ENCODE peak calls at places on chromosome 6, in five cellular contexts. One of them, this sample, is unnamed.

GRCh38 chr6:170043881-170044790 is 246.7 kb downstream of the DLL1 start:
- DNase-seq in choroid plexus epithelial cell: no peak
- DNase-seq in left lung: peak
- DNase-seq in astrocyte: no peak
- DNase-seq in mucosa of descending colon: no peak
- DNase-seq in this sample: no peak

GRCh38 chr6:53361549-53362031 is 12.8 kb upstream of the ELOVL5 start:
- DNase-seq in mucosa of descending colon: peak
- DNase-seq in choroid plexus epithelial cell: no peak
- DNase-seq in left lung: peak
- DNase-seq in astrocyte: peak
- DNase-seq in this sample: no peak

GRCh38 chr6:106253194-106253593 is 72.4 kb downstream of the ATG5 start:
- DNase-seq in left lung: no peak
- DNase-seq in choroid plexus epithelial cell: peak
- DNase-seq in astrocyte: peak
- DNase-seq in mucosa of descending colon: no peak
- DNase-seq in this sample: peak

GRCh38 chr6:107489636-107490567 is at the start of gene SOBP:
- DNase-seq in choroid plexus epithelial cell: peak
- DNase-seq in mucosa of descending colon: peak
- DNase-seq in left lung: peak
- DNase-seq in astrocyte: no peak
- DNase-seq in this sample: peak

GRCh38 chr6:26175428-26176181 is 88.4 kb downstream of the HFE start:
- DNase-seq in astrocyte: no peak
- DNase-seq in mucosa of descending colon: peak
- DNase-seq in left lung: no peak
- DNase-seq in choroid plexus epithelial cell: peak
- DNase-seq in this sample: peak

GRCh38 chr6:14207493-14207892 is 89.9 kb downstream of the CD83 start:
- DNase-seq in mucosa of descending colon: peak
- DNase-seq in choroid plexus epithelial cell: no peak
- DNase-seq in left lung: no peak
- DNase-seq in astrocyte: no peak
- DNase-seq in this sample: no peak

GRCh38 chr6:8182209-8182845 is 80.0 kb upstream of the EEF1E1 start:
- DNase-seq in mucosa of descending colon: no peak
- DNase-seq in astrocyte: no peak
- DNase-seq in choroid plexus epithelial cell: peak
- DNase-seq in left lung: no peak
- DNase-seq in this sample: peak

GRCh38 chr6:44041461-44042260 is 85.6 kb downstream of the MRPL14 start:
- DNase-seq in left lung: peak
- DNase-seq in mucosa of descending colon: no peak
- DNase-seq in choroid plexus epithelial cell: peak
- DNase-seq in astrocyte: peak
- DNase-seq in this sample: peak

GRCh38 chr6:25017486-25017885 is 81.7 kb upstream of the RIPOR2 start:
- DNase-seq in left lung: no peak
- DNase-seq in choroid plexus epithelial cell: no peak
- DNase-seq in mucosa of descending colon: no peak
- DNase-seq in astrocyte: peak
- DNase-seq in this sample: no peak

GRCh38 chr6:43231053-43231452 is 1.8 kb upstream of the DNPH1 start:
- DNase-seq in left lung: no peak
- DNase-seq in astrocyte: no peak
- DNase-seq in choroid plexus epithelial cell: no peak
- DNase-seq in mucosa of descending colon: no peak
- DNase-seq in this sample: no peak

GRCh38 chr6:43954311-43955131 is 172.7 kb downstream of the MRPL14 start:
- DNase-seq in mucosa of descending colon: no peak
- DNase-seq in choroid plexus epithelial cell: no peak
- DNase-seq in astrocyte: no peak
- DNase-seq in left lung: no peak
- DNase-seq in this sample: no peak

GRCh38 chr6:19905584-19905983 is 68.4 kb downstream of the ID4 start:
- DNase-seq in astrocyte: no peak
- DNase-seq in mucosa of descending colon: no peak
- DNase-seq in left lung: no peak
- DNase-seq in choroid plexus epithelial cell: no peak
- DNase-seq in this sample: no peak

GRCh38 chr6:118042855-118043254 is 135.8 kb downstream of the SLC35F1 start:
- DNase-seq in choroid plexus epithelial cell: no peak
- DNase-seq in left lung: no peak
- DNase-seq in astrocyte: no peak
- DNase-seq in mucosa of descending colon: no peak
- DNase-seq in this sample: no peak

GRCh38 chr6:19327684-19328083 is 509.5 kb upstream of the ID4 start:
- DNase-seq in astrocyte: no peak
- DNase-seq in choroid plexus epithelial cell: no peak
- DNase-seq in mucosa of descending colon: no peak
- DNase-seq in left lung: no peak
- DNase-seq in this sample: no peak

GRCh38 chr6:24140572-24140971 is 14.6 kb downstream of the NRSN1 start:
- DNase-seq in choroid plexus epithelial cell: no peak
- DNase-seq in left lung: no peak
- DNase-seq in astrocyte: no peak
- DNase-seq in mucosa of descending colon: no peak
- DNase-seq in this sample: no peak

GRCh38 chr6:4672772-4673171 is 103.4 kb upstream of the CDYL start:
- DNase-seq in mucosa of descending colon: no peak
- DNase-seq in choroid plexus epithelial cell: peak
- DNase-seq in astrocyte: peak
- DNase-seq in left lung: no peak
- DNase-seq in this sample: peak

GRCh38 chr6:170176621-170177382 is 114.1 kb downstream of the DLL1 start:
- DNase-seq in choroid plexus epithelial cell: no peak
- DNase-seq in left lung: peak
- DNase-seq in mucosa of descending colon: no peak
- DNase-seq in astrocyte: no peak
- DNase-seq in this sample: no peak

GRCh38 chr6:38715016-38715809 is at the start of gene DNAH8:
- DNase-seq in left lung: no peak
- DNase-seq in mucosa of descending colon: no peak
- DNase-seq in choroid plexus epithelial cell: no peak
- DNase-seq in astrocyte: no peak
- DNase-seq in this sample: no peak

GRCh38 chr6:50845499-50846108 is 26.9 kb downstream of the TFAP2B start:
- DNase-seq in mucosa of descending colon: no peak
- DNase-seq in astrocyte: no peak
- DNase-seq in left lung: no peak
- DNase-seq in choroid plexus epithelial cell: no peak
- DNase-seq in this sample: no peak

GRCh38 chr6:157528931-157529653 is 148.1 kb downstream of the ZDHHC14 start:
- DNase-seq in choroid plexus epithelial cell: peak
- DNase-seq in astrocyte: peak
- DNase-seq in mucosa of descending colon: no peak
- DNase-seq in left lung: no peak
- DNase-seq in this sample: peak

GRCh38 chr6:45880139-45880538 is 135.5 kb downstream of the CLIC5 start:
- DNase-seq in mucosa of descending colon: no peak
- DNase-seq in astrocyte: no peak
- DNase-seq in left lung: no peak
- DNase-seq in choroid plexus epithelial cell: no peak
- DNase-seq in this sample: peak

GRCh38 chr6:40999498-41000070 is 39.4 kb downstream of the UNC5CL start:
- DNase-seq in mucosa of descending colon: peak
- DNase-seq in choroid plexus epithelial cell: peak
- DNase-seq in left lung: peak
- DNase-seq in astrocyte: peak
- DNase-seq in this sample: peak

GRCh38 chr6:119517428-119517827 is 167.9 kb upstream of the MAN1A1 start:
- DNase-seq in astrocyte: no peak
- DNase-seq in mucosa of descending colon: no peak
- DNase-seq in left lung: no peak
- DNase-seq in choroid plexus epithelial cell: peak
- DNase-seq in this sample: peak

GRCh38 chr6:146950351-146950835 is 253.8 kb upstream of the STXBP5 start:
- DNase-seq in mucosa of descending colon: peak
- DNase-seq in choroid plexus epithelial cell: peak
- DNase-seq in left lung: no peak
- DNase-seq in astrocyte: no peak
- DNase-seq in this sample: peak

GRCh38 chr6:121780325-121781313 is 345.2 kb downstream of the GJA1 start:
- DNase-seq in choroid plexus epithelial cell: peak
- DNase-seq in astrocyte: peak
- DNase-seq in left lung: peak
- DNase-seq in mucosa of descending colon: peak
- DNase-seq in this sample: peak

GRCh38 chr6:154624038-154624599 is 109.1 kb upstream of the SCAF8 start:
- DNase-seq in astrocyte: no peak
- DNase-seq in mucosa of descending colon: no peak
- DNase-seq in left lung: no peak
- DNase-seq in choroid plexus epithelial cell: no peak
- DNase-seq in this sample: no peak

GRCh38 chr6:116925088-116925794 is 48.2 kb downstream of the RFX6 start:
- DNase-seq in mucosa of descending colon: no peak
- DNase-seq in choroid plexus epithelial cell: no peak
- DNase-seq in left lung: no peak
- DNase-seq in astrocyte: no peak
- DNase-seq in this sample: no peak

GRCh38 chr6:76774750-76775396 is 688.4 kb downstream of the HTR1B start:
- DNase-seq in choroid plexus epithelial cell: peak
- DNase-seq in mucosa of descending colon: no peak
- DNase-seq in astrocyte: no peak
- DNase-seq in left lung: no peak
- DNase-seq in this sample: peak

GRCh38 chr6:37155394-37156312 is 14.3 kb upstream of the PIM1 start:
- DNase-seq in choroid plexus epithelial cell: no peak
- DNase-seq in astrocyte: peak
- DNase-seq in mucosa of descending colon: peak
- DNase-seq in left lung: no peak
- DNase-seq in this sample: no peak

GRCh38 chr6:155311583-155311982 is 2.7 kb downstream of the TFB1M start:
- DNase-seq in astrocyte: no peak
- DNase-seq in choroid plexus epithelial cell: no peak
- DNase-seq in mucosa of descending colon: no peak
- DNase-seq in left lung: no peak
- DNase-seq in this sample: no peak

GRCh38 chr6:28356666-28357020 is 6.9 kb downstream of the ZKSCAN3 start:
- DNase-seq in astrocyte: no peak
- DNase-seq in left lung: no peak
- DNase-seq in choroid plexus epithelial cell: no peak
- DNase-seq in mucosa of descending colon: no peak
- DNase-seq in this sample: no peak
- H3K4me3 ChIP-seq in astrocyte: peak
- H3K4me3 ChIP-seq in left lung: no peak
- H3K4me3 ChIP-seq in choroid plexus epithelial cell: no peak
- H3K4me3 ChIP-seq in mucosa of descending colon: no peak
- H3K4me3 ChIP-seq in this sample: no peak

GRCh38 chr6:329888-330691 is 37.8 kb downstream of the DUSP22 start:
- DNase-seq in astrocyte: no peak
- DNase-seq in mucosa of descending colon: no peak
- DNase-seq in choroid plexus epithelial cell: no peak
- DNase-seq in left lung: no peak
- DNase-seq in this sample: no peak

GRCh38 chr6:333379-334002 is 41.2 kb downstream of the DUSP22 start:
- DNase-seq in choroid plexus epithelial cell: no peak
- DNase-seq in astrocyte: no peak
- DNase-seq in left lung: no peak
- DNase-seq in mucosa of descending colon: no peak
- DNase-seq in this sample: no peak

GRCh38 chr6:330948-331347 is 38.7 kb downstream of the DUSP22 start:
- DNase-seq in mucosa of descending colon: no peak
- DNase-seq in choroid plexus epithelial cell: no peak
- DNase-seq in left lung: no peak
- DNase-seq in astrocyte: no peak
- DNase-seq in this sample: no peak

GRCh38 chr6:332671-333070 is 40.4 kb downstream of the DUSP22 start:
- DNase-seq in left lung: no peak
- DNase-seq in astrocyte: peak
- DNase-seq in mucosa of descending colon: no peak
- DNase-seq in choroid plexus epithelial cell: peak
- DNase-seq in this sample: peak

DNA sequence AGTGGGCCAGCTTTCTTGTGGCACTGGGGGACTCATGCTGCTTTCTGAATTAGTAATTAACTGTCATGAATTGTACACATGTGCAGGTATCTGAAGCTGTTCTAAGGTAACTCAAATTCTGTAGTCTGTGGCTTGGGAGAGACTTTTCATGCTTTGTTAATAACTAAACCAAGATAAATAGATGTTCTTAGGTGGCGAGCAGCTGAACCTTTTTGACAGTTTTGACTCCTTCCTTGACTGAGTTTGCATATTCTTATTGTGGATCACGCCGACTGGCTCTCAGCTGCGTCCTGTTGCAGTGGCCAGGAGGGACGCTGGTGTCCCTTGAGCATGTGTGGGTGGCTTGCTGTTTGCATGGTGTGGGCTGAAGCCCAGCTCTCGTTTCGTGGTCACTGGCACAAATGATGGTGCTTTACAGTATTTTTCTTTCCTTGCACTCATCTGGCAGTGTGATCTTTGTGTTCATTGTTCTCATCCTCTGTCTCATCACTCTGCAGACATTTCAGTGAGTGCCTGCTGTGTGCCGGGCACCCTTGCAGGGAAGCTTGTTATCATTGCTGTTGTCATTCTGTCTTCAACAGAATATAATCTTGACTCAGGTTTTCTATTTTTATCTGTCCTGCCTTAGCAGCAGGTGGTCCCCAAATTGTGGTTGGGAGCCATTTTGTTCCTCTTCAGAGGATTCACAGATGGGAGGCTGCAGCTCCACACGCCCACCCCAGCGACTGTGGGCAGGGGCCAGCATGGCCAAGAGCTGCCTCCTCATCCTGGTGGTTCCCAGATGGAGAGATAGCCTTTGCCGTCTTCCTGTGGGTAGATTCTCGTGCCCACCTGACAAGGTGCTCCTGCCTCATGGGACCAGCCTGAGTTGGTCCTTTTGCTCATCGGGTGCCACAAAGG is 39.6 kb downstream of the DUSP22 start:
- DNase-seq in astrocyte: no peak
- DNase-seq in mucosa of descending colon: no peak
- DNase-seq in left lung: no peak
- DNase-seq in choroid plexus epithelial cell: no peak
- DNase-seq in this sample: no peak
- TF ChIP-seq CTCF in astrocyte: no peak
- TF ChIP-seq CTCF in mucosa of descending colon: peak
- TF ChIP-seq CTCF in left lung: no peak
- TF ChIP-seq CTCF in choroid plexus epithelial cell: no peak
- TF ChIP-seq CTCF in this sample: no peak

DNA sequence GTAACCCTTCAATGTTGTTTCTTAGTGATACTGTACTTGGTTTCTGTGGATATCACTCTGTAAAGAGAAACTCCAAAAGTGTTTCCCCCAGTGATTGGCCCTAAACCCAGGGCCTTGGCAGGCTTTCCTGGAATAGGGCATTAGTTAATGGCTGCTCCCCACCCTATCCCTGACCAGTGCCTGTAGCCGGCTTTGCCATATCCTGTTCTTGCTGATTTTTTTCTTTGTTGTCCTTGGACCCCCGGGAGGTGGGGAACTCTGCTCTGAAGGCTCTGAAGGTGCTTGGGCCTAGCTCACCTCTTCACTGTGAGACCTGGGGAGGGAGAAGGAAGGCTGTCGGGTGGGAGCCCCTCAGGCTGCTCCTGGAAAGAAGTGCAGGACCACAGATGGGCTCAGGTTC is 120.1 kb downstream of the TCP11 start:
- DNase-seq in astrocyte: no peak
- DNase-seq in left lung: no peak
- DNase-seq in choroid plexus epithelial cell: no peak
- DNase-seq in mucosa of descending colon: no peak
- DNase-seq in this sample: no peak
- H3K4me3 ChIP-seq in astrocyte: no peak
- H3K4me3 ChIP-seq in left lung: no peak
- H3K4me3 ChIP-seq in choroid plexus epithelial cell: no peak
- H3K4me3 ChIP-seq in mucosa of descending colon: no peak
- H3K4me3 ChIP-seq in this sample: no peak

GRCh38 chr6:139374357-139375238 is at the start of gene CITED2:
- DNase-seq in choroid plexus epithelial cell: peak
- DNase-seq in left lung: peak
- DNase-seq in mucosa of descending colon: peak
- DNase-seq in astrocyte: peak
- DNase-seq in this sample: peak
- TF ChIP-seq CTCF in choroid plexus epithelial cell: peak
- TF ChIP-seq CTCF in left lung: no peak
- TF ChIP-seq CTCF in mucosa of descending colon: no peak
- TF ChIP-seq CTCF in astrocyte: no peak
- TF ChIP-seq CTCF in this sample: peak

This sample was measured in fibroblast of pulmonary artery.